ENCODE peak calls at places on chromosome 10, in nine cellular contexts. L is activated CD4-positive, alpha-beta T cell treated with anti-CD3 and anti-CD28 coated beads, Interleukin-2, amount 10 ng/mL, durations not matched to agents 7 days and 5 days; S is cerebellum; A is stromal cell of bone marrow; Y is astrocyte of the hippocampus; Q is tibial nerve; H is aorta; I is activated T-cell treated with anti-CD3 and anti-CD28 coated beads, Interleukin-2, amount 50 U/mL, for 4 hours; N is fibroblast of pulmonary artery. X is an unnamed sample.

GRCh38 chr10:60238408-60239100 is 151.1 kb downstream of the ANK3 start:
- DNase-seq in L (peak), S (peak), A (peak), Y (peak), Q (no peak), H (no peak), I (no peak), N (peak), X (no peak)

GRCh38 chr10:81248846-81249245 is 626.1 kb upstream of the NRG3 start:
- DNase-seq in L (no peak), S (no peak), A (no peak), Y (no peak), Q (no peak), H (no peak), I (no peak), N (no peak), X (peak)

GRCh38 chr10:99975942-99976809 is 33.6 kb downstream of the DNMBP start:
- DNase-seq in L (no peak), S (no peak), A (no peak), Y (peak), Q (no peak), H (no peak), I (no peak), N (peak), X (no peak)

GRCh38 chr10:24701447-24701846 is 22.2 kb downstream of the ARHGAP21 start:
- DNase-seq in L (peak), S (no peak), A (no peak), Y (no peak), Q (no peak), H (no peak), I (no peak), N (peak), X (no peak)

GRCh38 chr10:1114355-1115261 is 58.4 kb downstream of the WDR37 start:
- DNase-seq in L (no peak), S (peak), A (no peak), Y (no peak), Q (no peak), H (no peak), I (no peak), N (no peak), X (no peak)

GRCh38 chr10:22453948-22454347 is 108.7 kb downstream of the SPAG6 start:
- DNase-seq in L (no peak), S (no peak), A (no peak), Y (peak), Q (no peak), H (no peak), I (no peak), N (no peak), X (no peak)

GRCh38 chr10:78691301-78692030 is 377.3 kb upstream of the ZMIZ1 start:
- DNase-seq in L (no peak), S (no peak), A (no peak), Y (no peak), Q (no peak), H (no peak), I (no peak), N (no peak), X (no peak)

GRCh38 chr10:16381083-16381482 is 55.7 kb upstream of the PTER start:
- DNase-seq in L (no peak), S (no peak), A (no peak), Y (no peak), Q (no peak), H (no peak), I (no peak), N (no peak), X (peak)

GRCh38 chr10:113689574-113689973 is 9.9 kb downstream of the CASP7 start:
- DNase-seq in L (no peak), S (no peak), A (no peak), Y (no peak), Q (no peak), H (no peak), I (no peak), N (no peak), X (no peak)

GRCh38 chr10:33547976-33548375 is 213.5 kb upstream of the NRP1 start:
- DNase-seq in L (no peak), S (no peak), A (no peak), Y (no peak), Q (no peak), H (no peak), I (no peak), N (no peak), X (no peak)

GRCh38 chr10:86888585-86889381 is 68.6 kb downstream of the MMRN2 start:
- DNase-seq in L (no peak), S (no peak), A (peak), Y (peak), Q (no peak), H (no peak), I (no peak), N (peak), X (peak)

GRCh38 chr10:3107426-3107961 is 40.1 kb downstream of the PFKP start:
- DNase-seq in L (no peak), S (peak), A (peak), Y (peak), Q (peak), H (peak), I (no peak), N (peak), X (peak)